ENCODE peak calls at places on chromosomes 16 and 17, in seven cellular contexts. E is lower leg skin, S is AG09309, I is nephron progenitor cell, H is kidney epithelial cell, A is ovary, Q is heart right ventricle. D is an unnamed sample.

GRCh38 chr17:40443988-40444899 is 994 bp downstream of the IGFBP4 start:
- DNase-seq in E (no peak), S (no peak), I (no peak), H (no peak), A (peak; percentile 28), Q (no peak), D (peak; percentile 46)

GRCh38 chr16:57042157-57043111 is 49.9 kb upstream of the CPNE2 start:
- DNase-seq in E (no peak), S (no peak), I (no peak), H (peak; percentile 58), A (no peak), Q (no peak), D (peak; percentile 81)

GRCh38 chr17:62895650-62896301 is 70.3 kb upstream of the TANC2 start:
- DNase-seq in E (no peak), S (no peak), I (no peak), H (peak; percentile 82), A (no peak), Q (no peak), D (no peak)

GRCh38 chr17:66348605-66349165 is 46.3 kb downstream of the PRKCA start:
- DNase-seq in E (no peak), S (peak; percentile 40), I (no peak), H (peak; percentile 64), A (peak; percentile 43), Q (peak; percentile 35), D (no peak)

GRCh38 chr17:66296289-66296725 is 6.1 kb upstream of the PRKCA start:
- DNase-seq in E (no peak), S (no peak), I (no peak), H (no peak), A (no peak), Q (no peak), D (no peak)

GRCh38 chr16:47488051-47488450 is 26.9 kb downstream of the PHKB start:
- DNase-seq in E (no peak), S (no peak), I (no peak), H (no peak), A (no peak), Q (no peak), D (no peak)

GRCh38 chr17:6555331-6556120 is 829 bp downstream of the PITPNM3 start:
- DNase-seq in E (no peak), S (no peak), I (peak; percentile 55), H (peak; percentile 19), A (peak; percentile 57), Q (no peak), D (peak; percentile 45)

GRCh38 chr17:19338031-19338990 is 24.2 kb downstream of the B9D1 start:
- DNase-seq in E (peak; percentile 85), S (no peak), I (peak; percentile 61), H (no peak), A (no peak), Q (peak; percentile 67), D (peak; percentile 85)

GRCh38 chr16:25771812-25772568 is 80.2 kb downstream of the HS3ST4 start:
- DNase-seq in E (no peak), S (no peak), I (no peak), H (no peak), A (no peak), Q (no peak), D (no peak)

GRCh38 chr17:36503456-36504155 is 17.1 kb downstream of the ZNHIT3 start:
- DNase-seq in E (peak; percentile 46), S (no peak), I (no peak), H (no peak), A (no peak), Q (peak; percentile 49), D (no peak)

GRCh38 chr17:29155235-29155965 is 24.8 kb downstream of the MYO18A start:
- DNase-seq in E (no peak), S (no peak), I (peak; percentile 45), H (no peak), A (no peak), Q (no peak), D (peak; percentile 61)

GRCh38 chr16:23575834-23576233 is 18.3 kb downstream of the UBFD1 start:
- DNase-seq in E (no peak), S (no peak), I (no peak), H (no peak), A (no peak), Q (no peak), D (no peak)

GRCh38 chr16:86016201-86016965 is 117.4 kb downstream of the IRF8 start:
- DNase-seq in E (peak; percentile 80), S (peak; percentile 16), I (peak; percentile 54), H (peak; percentile 10), A (peak; percentile 26), Q (peak; percentile 46), D (peak; percentile 79)

GRCh38 chr16:70644763-70645597 is 1.4 kb upstream of the IL34 start:
- DNase-seq in E (no peak), S (no peak), I (no peak), H (no peak), A (no peak), Q (no peak), D (peak; percentile 17)
- TF ChIP-seq CTCF in E (no peak), S (no peak), I (no peak), H (no peak), A (no peak), Q (no peak), D (no peak)

GRCh38 chr16:50684823-50685455 is 3.8 kb upstream of the SNX20 start:
- DNase-seq in E (no peak), S (no peak), I (no peak), H (no peak), A (no peak), Q (no peak), D (no peak)

GRCh38 chr16:50685456-50686058 is 4.4 kb upstream of the SNX20 start:
- DNase-seq in E (no peak), S (no peak), I (no peak), H (no peak), A (no peak), Q (no peak), D (no peak)

GRCh38 chr16:50680556-50680893 is 587 bp downstream of the SNX20 start:
- DNase-seq in E (no peak), S (no peak), I (no peak), H (no peak), A (no peak), Q (no peak), D (no peak)

GRCh38 chr16:50680907-50681885 is at the start of gene SNX20:
- DNase-seq in E (peak; percentile 87), S (no peak), I (no peak), H (no peak), A (no peak), Q (no peak), D (peak; percentile 74)

GRCh38 chr16:50683689-50684374 is 2.7 kb upstream of the SNX20 start:
- DNase-seq in E (peak; percentile 83), S (no peak), I (no peak), H (no peak), A (no peak), Q (no peak), D (peak; percentile 79)
- TF ChIP-seq CTCF in E (no peak), S (no peak), I (no peak), H (no peak), A (no peak), Q (no peak), D (no peak)

GRCh38 chr17:80658821-80659220 is 114.2 kb downstream of the RPTOR start:
- DNase-seq in E (no peak), S (no peak), I (no peak), H (no peak), A (no peak), Q (no peak), D (no peak)

GRCh38 chr17:80653856-80654255 is 109.2 kb downstream of the RPTOR start:
- DNase-seq in E (no peak), S (no peak), I (no peak), H (no peak), A (no peak), Q (no peak), D (no peak)

GRCh38 chr17:80655588-80655987 is 111.0 kb downstream of the RPTOR start:
- DNase-seq in E (no peak), S (no peak), I (no peak), H (no peak), A (no peak), Q (no peak), D (no peak)

GRCh38 chr17:80657561-80657960 is 112.9 kb downstream of the RPTOR start:
- DNase-seq in E (no peak), S (no peak), I (no peak), H (no peak), A (no peak), Q (no peak), D (no peak)

DNA sequence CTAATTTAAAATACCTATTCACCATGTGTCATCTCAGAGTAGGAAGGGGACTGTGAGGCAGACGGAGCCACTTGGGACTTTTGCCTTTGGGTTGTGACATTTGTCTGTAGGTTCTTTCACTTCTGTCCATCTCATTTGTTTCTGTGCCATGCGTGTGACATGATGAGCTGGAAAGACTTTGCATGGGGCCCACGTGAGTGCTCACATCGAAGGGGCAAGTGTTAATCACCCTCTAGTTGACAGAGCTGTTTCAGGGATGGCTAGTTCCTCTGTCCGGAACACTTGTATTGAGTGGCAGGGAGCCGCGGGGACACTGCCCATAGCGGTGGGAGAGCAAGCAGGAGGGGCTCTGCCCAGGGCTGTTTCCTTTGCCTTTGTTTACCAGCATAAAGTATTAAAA is 112.0 kb downstream of the RPTOR start:
- DNase-seq in E (no peak), S (no peak), I (peak; percentile 39), H (no peak), A (no peak), Q (no peak), D (no peak)
- TF ChIP-seq CTCF in E (no peak), S (no peak), I (no peak), H (no peak), A (no peak), Q (no peak), D (no peak)

GRCh38 chr17:18089613-18090012 is 1.9 kb downstream of the DRG2 start:
- DNase-seq in E (no peak), S (no peak), I (no peak), H (no peak), A (no peak), Q (no peak), D (no peak)

GRCh38 chr17:18093616-18094408 is 6.1 kb downstream of the DRG2 start:
- DNase-seq in E (no peak), S (no peak), I (no peak), H (no peak), A (no peak), Q (peak; percentile 50), D (no peak)

GRCh38 chr17:18084256-18084655 is 3.5 kb upstream of the DRG2 start:
- DNase-seq in E (no peak), S (no peak), I (no peak), H (no peak), A (no peak), Q (no peak), D (no peak)

DNA sequence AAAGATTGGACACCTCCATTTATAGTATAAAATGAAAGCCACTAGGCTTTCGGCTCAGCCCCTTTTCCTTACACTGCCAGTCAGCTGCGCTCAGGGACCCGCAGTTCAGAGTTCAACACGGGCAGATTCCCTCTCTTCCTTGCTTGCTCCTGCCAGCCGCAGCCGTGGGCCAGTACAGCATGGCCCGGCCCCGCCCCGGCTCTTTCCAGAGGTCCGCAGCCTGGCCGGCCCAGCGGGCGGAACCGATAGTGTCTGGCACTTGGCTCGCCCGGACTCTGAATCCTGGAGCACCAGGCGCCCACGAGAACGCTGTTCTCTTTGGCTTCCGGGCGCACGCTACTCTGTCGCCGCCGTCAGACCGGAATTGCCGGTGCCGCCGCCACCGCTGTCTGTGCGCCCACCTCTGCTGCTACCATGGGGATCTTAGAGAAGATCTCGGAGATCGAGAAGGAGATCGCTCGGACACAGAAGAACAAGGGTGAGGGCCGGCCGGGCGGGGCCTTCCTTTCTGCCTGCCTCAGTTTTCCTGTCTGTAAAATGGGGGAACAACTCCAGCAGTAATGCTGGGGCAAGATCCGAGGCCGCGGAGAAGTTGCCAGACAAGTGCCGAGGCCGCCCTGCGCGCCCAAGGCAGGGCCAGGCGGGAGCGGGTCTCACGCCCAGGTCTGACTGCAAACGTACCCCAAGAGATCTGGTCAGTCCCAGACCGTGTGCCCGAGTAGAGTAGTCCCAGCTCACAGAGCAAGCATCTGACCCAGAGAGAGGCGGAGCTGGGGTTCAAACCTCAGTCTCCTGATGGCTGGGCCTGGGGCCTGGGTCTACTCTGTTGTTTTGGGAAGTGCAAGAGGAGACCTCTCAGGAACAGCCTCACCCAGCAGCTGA is at the start of gene DRG2:
- DNase-seq in E (peak; percentile 98), S (peak; percentile 59), I (peak; percentile 97), H (peak; percentile 29), A (peak; percentile 90), Q (peak; percentile 91), D (peak; percentile 90)
- TF ChIP-seq CTCF in E (no peak), S (no peak), I (no peak), H (no peak), A (no peak), Q (no peak), D (no peak)

D was measured in GM20000.